ENCODE peak calls at places on chromosomes 5 and 9, in six cellular contexts. N is neuronal stem cell, X is IMR-90, A is H1, W is H9, G is mesenchymal stem cell. R is an unnamed sample.
A peak's percentile ranks its signal among the peaks of the same experiment; 100 is the strongest.

GRCh38 chr5:127297348-127298035 is 6.9 kb downstream of the MEGF10 start:
- DNase-seq in N (no peak), G (no peak), A (no peak), X (no peak), W (no peak), R (no peak)

GRCh38 chr5:179307006-179307800 is 38.1 kb downstream of the ADAMTS2 start:
- DNase-seq in X (peak; percentile 43), N (no peak), W (no peak), A (no peak), G (no peak), R (no peak)

GRCh38 chr5:143534764-143535159 is 131.3 kb upstream of the NR3C1 start:
- DNase-seq in W (no peak), G (no peak), A (no peak), X (no peak), N (no peak), R (no peak)

GRCh38 chr5:172164773-172165212 is 23.2 kb downstream of the STK10 start:
- DNase-seq in A (no peak), N (no peak), G (no peak), X (peak; percentile 45), W (no peak), R (no peak)

GRCh38 chr5:126605525-126605924 is 4.8 kb downstream of the PHAX start:
- DNase-seq in A (peak; percentile 30), G (no peak), N (no peak), X (no peak), W (no peak), R (no peak)

GRCh38 chr9:115263731-115264130 is 145.8 kb upstream of the TNC start:
- DNase-seq in N (no peak), X (peak; percentile 66), G (no peak), W (no peak), A (no peak), R (no peak)

GRCh38 chr9:130235558-130236435 is 29.8 kb upstream of the HMCN2 start:
- DNase-seq in A (peak; percentile 95), X (peak; percentile 50), W (peak; percentile 77), N (peak; percentile 80), G (peak; percentile 66), R (peak; percentile 77)

GRCh38 chr5:1907616-1908015 is 24.9 kb upstream of the IRX4 start:
- DNase-seq in G (no peak), A (no peak), X (no peak), W (no peak), N (no peak), R (no peak)

GRCh38 chr9:121783523-121784507 is 132.4 kb downstream of the DAB2IP start:
- DNase-seq in N (peak; percentile 31), W (peak; percentile 46), G (no peak), X (no peak), A (no peak), R (no peak)

GRCh38 chr9:87910821-87911220 is 6.9 kb upstream of the SPATA31C1 start:
- DNase-seq in X (no peak), N (no peak), G (no peak), A (no peak), W (no peak), R (peak; percentile 28)

GRCh38 chr9:127205952-127206351 is 58.6 kb upstream of the GARNL3 start:
- DNase-seq in G (no peak), A (no peak), N (no peak), X (no peak), W (no peak), R (no peak)

GRCh38 chr9:110328763-110329162 is 8.9 kb downstream of the TXNDC8 start:
- DNase-seq in W (no peak), G (no peak), X (no peak), N (no peak), A (no peak), R (no peak)

GRCh38 chr5:155915626-155916025 is 411.3 kb upstream of the SGCD start:
- DNase-seq in G (no peak), A (no peak), X (no peak), W (no peak), N (no peak), R (no peak)

GRCh38 chr9:113519401-113520108 is 56.0 kb downstream of the RGS3 start:
- DNase-seq in A (no peak), G (peak; percentile 64), W (no peak), X (peak; percentile 29), N (no peak), R (no peak)

GRCh38 chr9:94639045-94639995 is at the start of gene FBP1:
- DNase-seq in X (no peak), N (no peak), G (peak; percentile 42), A (peak; percentile 74), W (peak; percentile 61), R (peak; percentile 74)

GRCh38 chr9:136160939-136161610 is 42.4 kb upstream of the TMEM250 start:
- DNase-seq in N (no peak), G (no peak), X (no peak), W (no peak), A (peak; percentile 40), R (no peak)

GRCh38 chr5:108560581-108560980 is 178.7 kb upstream of the FBXL17 start:
- DNase-seq in A (no peak), N (no peak), X (peak; percentile 98), W (no peak), G (peak; percentile 95), R (no peak)

GRCh38 chr5:14204785-14205321 is 61.7 kb downstream of the TRIO start:
- DNase-seq in A (no peak), X (peak; percentile 82), N (no peak), G (peak; percentile 88), W (no peak), R (peak; percentile 31)

GRCh38 chr5:96997265-96997859 is 61.5 kb downstream of the LNPEP start:
- DNase-seq in N (peak; percentile 14), X (peak; percentile 63), W (no peak), A (no peak), G (peak; percentile 58), R (no peak)

GRCh38 chr9:97067490-97067889 is 28.5 kb upstream of the CTSV start:
- DNase-seq in W (no peak), A (no peak), G (no peak), X (no peak), N (no peak), R (no peak)

GRCh38 chr5:168184103-168184502 is 107.3 kb upstream of the WWC1 start:
- DNase-seq in W (no peak), A (no peak), G (no peak), X (no peak), N (no peak), R (no peak)

GRCh38 chr9:76962732-76963131 is 56.7 kb upstream of the FOXB2 start:
- DNase-seq in W (no peak), N (no peak), G (no peak), A (no peak), X (no peak), R (no peak)

GRCh38 chr5:156477196-156477595 is 150.2 kb downstream of the SGCD start:
- DNase-seq in X (peak; percentile 32), A (no peak), W (no peak), G (peak; percentile 44), N (no peak), R (no peak)

GRCh38 chr5:171415115-171415730 is 4.2 kb upstream of the FGF18 start:
- DNase-seq in W (peak; percentile 34), N (no peak), A (peak; percentile 47), G (no peak), X (peak; percentile 63), R (no peak)

GRCh38 chr9:137221477-137222111 is 446 bp downstream of the RNF208 start:
- DNase-seq in A (peak; percentile 77), X (no peak), G (no peak), N (no peak), W (peak; percentile 60), R (no peak)

GRCh38 chr5:79237735-79238560 is 2.0 kb downstream of the JMY start:
- DNase-seq in X (no peak), A (no peak), W (no peak), N (no peak), G (no peak), R (no peak)

GRCh38 chr5:76590027-76590426 is 33.2 kb downstream of the F2RL2 start:
- DNase-seq in G (no peak), N (no peak), X (no peak), A (no peak), W (no peak), R (no peak)

GRCh38 chr9:135792268-135793128 is 90.5 kb downstream of the KCNT1 start:
- DNase-seq in X (no peak), A (no peak), N (no peak), W (no peak), G (no peak), R (no peak)

GRCh38 chr5:173265433-173265832 is 30.4 kb upstream of the NKX2-5 start:
- DNase-seq in N (no peak), G (no peak), X (no peak), A (no peak), W (no peak), R (peak; percentile 33)

GRCh38 chr5:58617236-58617635 is 34.4 kb downstream of the RAB3C start:
- DNase-seq in N (no peak), W (no peak), A (no peak), X (no peak), G (no peak), R (no peak)

GRCh38 chr9:135884328-135885035 is 22.9 kb downstream of the CAMSAP1 start:
- DNase-seq in N (no peak), G (peak; percentile 85), X (peak; percentile 86), W (no peak), A (no peak), R (no peak)

GRCh38 chr5:109876030-109876726 is 186.5 kb downstream of the MAN2A1 start:
- DNase-seq in X (no peak), G (no peak), N (no peak), W (no peak), A (no peak), R (no peak)

GRCh38 chr5:14252793-14253192 is 109.7 kb downstream of the TRIO start:
- DNase-seq in N (no peak), A (no peak), W (no peak), G (no peak), X (no peak), R (no peak)

GRCh38 chr9:35749515-35750255 is 598 bp downstream of the RGP1 start:
- DNase-seq in W (peak; percentile 51), X (no peak), G (peak; percentile 45), N (no peak), A (no peak), R (no peak)

GRCh38 chr9:76599970-76600369 is 141.0 kb downstream of the GCNT1 start:
- DNase-seq in G (no peak), A (no peak), N (no peak), W (no peak), X (no peak), R (no peak)

GRCh38 chr9:81649475-81649874 is 39.9 kb downstream of the TLE1 start:
- DNase-seq in A (no peak), X (no peak), G (no peak), W (no peak), N (peak; percentile 66), R (no peak)
- H3K14ac ChIP-seq in A (no peak overlapping the region), X (no peak overlapping the region), G (no peak overlapping the region), W (no peak overlapping the region), N (no peak overlapping the region), R (no peak overlapping the region)

GRCh38 chr5:113435571-113435970 is 782 bp upstream of the TSSK1B start:
- DNase-seq in W (no peak), N (no peak), G (no peak), A (no peak), X (no peak), R (no peak)
- H3K14ac ChIP-seq in W (no peak overlapping the region), N (no peak overlapping the region), G (no peak overlapping the region), A (no peak overlapping the region), X (no peak overlapping the region), R (no peak overlapping the region)

GRCh38 chr5:90868799-90869198 is 310.2 kb downstream of the ADGRV1 start:
- DNase-seq in W (no peak), A (no peak), N (no peak), G (no peak), X (no peak), R (no peak)
- H3K14ac ChIP-seq in W (no peak overlapping the region), A (no peak overlapping the region), N (no peak overlapping the region), G (no peak overlapping the region), X (no peak overlapping the region), R (no peak overlapping the region)

GRCh38 chr5:132907161-132907560 is 33.7 kb downstream of the LEAP2 start:
- DNase-seq in W (no peak), A (no peak), X (peak; percentile 37), G (no peak), N (no peak), R (peak; percentile 36)
- H3K14ac ChIP-seq in W (no peak overlapping the region), A (no peak overlapping the region), X (no peak overlapping the region), G (no peak overlapping the region), N (no peak overlapping the region), R (no peak overlapping the region)